ENCODE peak calls at places on chromosomes 2 and 18, in ten cellular contexts. H is AML-193; C is CD8-positive, alpha-beta memory T cell; Q is GM04504; T is activated naive CD8-positive, alpha-beta T cell treated with anti-CD3 and anti-CD28 coated beads, Interleukin-2, amount 50 U/mL, for 24 hours; N is iris pigment epithelial cell; L is bronchial epithelial cell; I is NCI-H1105 treated with DMSO at 0.1 percent for 48 hours; K is HFFc6; A is GM23248. U is an unnamed sample.

GRCh38 chr2:101124684-101125366 is 26.4 kb downstream of the TBC1D8 start:
- DNase-seq in H (no peak), C (no peak), Q (peak), T (no peak), N (peak), L (peak), I (no peak), K (peak), A (peak), U (no peak)

GRCh38 chr18:48792141-48792540 is 158.6 kb downstream of the SMAD7 start:
- DNase-seq in H (no peak), C (no peak), Q (no peak), T (no peak), N (no peak), L (no peak), I (no peak), K (no peak), A (no peak), U (no peak)

GRCh38 chr2:133780099-133780996 is 212.1 kb upstream of the NCKAP5 start:
- DNase-seq in H (peak), C (no peak), Q (peak), T (peak), N (peak), L (peak), I (peak), K (peak), A (peak), U (no peak)

GRCh38 chr2:105868060-105868459 is 123.3 kb downstream of the NCK2 start:
- DNase-seq in H (no peak), C (no peak), Q (no peak), T (no peak), N (no peak), L (no peak), I (no peak), K (no peak), A (peak), U (no peak)

GRCh38 chr2:96431319-96431718 is 73.8 kb downstream of the NEURL3 start:
- DNase-seq in H (no peak), C (no peak), Q (no peak), T (no peak), N (no peak), L (peak), I (no peak), K (no peak), A (no peak), U (no peak)

GRCh38 chr2:22360735-22361374 is 1024.1 kb upstream of the KLHL29 start:
- DNase-seq in H (no peak), C (no peak), Q (no peak), T (no peak), N (no peak), L (peak), I (no peak), K (no peak), A (no peak), U (no peak)

GRCh38 chr2:254231-254630 is 9.6 kb downstream of the SH3YL1 start:
- DNase-seq in H (no peak), C (no peak), Q (no peak), T (no peak), N (no peak), L (no peak), I (no peak), K (peak), A (no peak), U (no peak)

GRCh38 chr2:172084734-172085459 is 410 bp upstream of the DLX1 start:
- DNase-seq in H (peak), C (peak), Q (peak), T (peak), N (peak), L (peak), I (peak), K (peak), A (peak), U (no peak)

GRCh38 chr18:58047556-58047882 is 3.5 kb downstream of the NEDD4L start:
- DNase-seq in H (no peak), C (no peak), Q (no peak), T (no peak), N (no peak), L (no peak), I (no peak), K (no peak), A (no peak), U (no peak)

GRCh38 chr2:219454217-219454616 is 19.6 kb downstream of the SPEG start:
- DNase-seq in H (no peak), C (no peak), Q (no peak), T (no peak), N (no peak), L (no peak), I (no peak), K (no peak), A (no peak), U (no peak)

GRCh38 chr18:858016-858415 is 46.0 kb upstream of the YES1 start:
- DNase-seq in H (no peak), C (no peak), Q (no peak), T (no peak), N (no peak), L (no peak), I (no peak), K (no peak), A (no peak), U (no peak)

GRCh38 chr2:236682651-236683422 is 113.2 kb downstream of the ACKR3 start:
- DNase-seq in H (no peak), C (no peak), Q (no peak), T (no peak), N (no peak), L (no peak), I (no peak), K (no peak), A (peak), U (no peak)

GRCh38 chr2:14408695-14409094 is 223.8 kb upstream of the LRATD1 start:
- DNase-seq in H (no peak), C (no peak), Q (no peak), T (no peak), N (no peak), L (no peak), I (no peak), K (no peak), A (no peak), U (no peak)

GRCh38 chr18:51861041-51861440 is 479.0 kb upstream of the DCC start:
- DNase-seq in H (no peak), C (no peak), Q (no peak), T (no peak), N (no peak), L (no peak), I (no peak), K (no peak), A (no peak), U (no peak)

GRCh38 chr2:74822771-74823283 is 11.1 kb upstream of the HK2 start:
- DNase-seq in H (no peak), C (no peak), Q (no peak), T (no peak), N (no peak), L (no peak), I (no peak), K (no peak), A (peak), U (no peak)

GRCh38 chr18:59067873-59068272 is 71.8 kb upstream of the SEC11C start:
- DNase-seq in H (no peak), C (no peak), Q (no peak), T (peak), N (peak), L (peak), I (peak), K (no peak), A (peak), U (no peak)

GRCh38 chr18:63320041-63320689 is 596 bp upstream of the BCL2 start:
- DNase-seq in H (peak), C (peak), Q (no peak), T (peak), N (peak), L (peak), I (peak), K (peak), A (peak), U (peak)

GRCh38 chr2:165778187-165778556 is 15.9 kb downstream of the GALNT3 start:
- DNase-seq in H (no peak), C (no peak), Q (no peak), T (no peak), N (no peak), L (no peak), I (no peak), K (no peak), A (no peak), U (no peak)

GRCh38 chr2:114006460-114006859 is 116.6 kb downstream of the ACTR3 start:
- DNase-seq in H (no peak), C (no peak), Q (no peak), T (no peak), N (no peak), L (no peak), I (no peak), K (no peak), A (no peak), U (no peak)

GRCh38 chr18:8658858-8659485 is 46.4 kb upstream of the MTCL1 start:
- DNase-seq in H (no peak), C (no peak), Q (no peak), T (no peak), N (no peak), L (no peak), I (no peak), K (no peak), A (no peak), U (no peak)

GRCh38 chr18:74115046-74115445 is 32.6 kb downstream of the FBXO15 start:
- DNase-seq in H (no peak), C (no peak), Q (peak), T (no peak), N (peak), L (peak), I (no peak), K (peak), A (peak), U (no peak)

GRCh38 chr2:33074197-33074596 is 127.4 kb downstream of the LTBP1 start:
- DNase-seq in H (no peak), C (no peak), Q (no peak), T (no peak), N (no peak), L (no peak), I (no peak), K (no peak), A (no peak), U (no peak)

GRCh38 chr2:163658556-163658955 is 77.3 kb downstream of the FIGN start:
- DNase-seq in H (no peak), C (no peak), Q (no peak), T (no peak), N (peak), L (peak), I (peak), K (no peak), A (no peak), U (no peak)

GRCh38 chr2:235527806-235528480 is 34.1 kb downstream of the AGAP1 start:
- DNase-seq in H (no peak), C (no peak), Q (no peak), T (no peak), N (peak), L (no peak), I (no peak), K (no peak), A (peak), U (no peak)

GRCh38 chr2:206736935-206737334 is 18.7 kb upstream of the DYTN start:
- DNase-seq in H (no peak), C (no peak), Q (no peak), T (no peak), N (no peak), L (peak), I (no peak), K (no peak), A (no peak), U (no peak)

GRCh38 chr18:50287028-50287440 is 458 bp downstream of the CXXC1 start:
- DNase-seq in H (no peak), C (no peak), Q (no peak), T (no peak), N (no peak), L (no peak), I (no peak), K (no peak), A (no peak), U (no peak)

GRCh38 chr2:168030862-168031624 is 216.4 kb downstream of the STK39 start:
- DNase-seq in H (no peak), C (no peak), Q (no peak), T (peak), N (peak), L (peak), I (no peak), K (peak), A (peak), U (no peak)

GRCh38 chr2:189837336-189837735 is 53.1 kb downstream of the PMS1 start:
- DNase-seq in H (peak), C (no peak), Q (no peak), T (no peak), N (no peak), L (no peak), I (no peak), K (no peak), A (no peak), U (no peak)

GRCh38 chr18:12474876-12475275 is 67.1 kb downstream of the PRELID3A start:
- DNase-seq in H (no peak), C (no peak), Q (no peak), T (no peak), N (peak), L (no peak), I (no peak), K (no peak), A (peak), U (no peak)

GRCh38 chr18:48375150-48375790 is 33.9 kb downstream of the ZBTB7C start:
- DNase-seq in H (no peak), C (no peak), Q (no peak), T (no peak), N (no peak), L (peak), I (no peak), K (no peak), A (no peak), U (no peak)

GRCh38 chr18:49359732-49360444 is 100.6 kb downstream of the DYM start:
- DNase-seq in H (no peak), C (no peak), Q (peak), T (no peak), N (peak), L (peak), I (no peak), K (peak), A (peak), U (no peak)

GRCh38 chr2:53230691-53231090 is 536.9 kb upstream of the CHAC2 start:
- DNase-seq in H (no peak), C (no peak), Q (no peak), T (no peak), N (no peak), L (peak), I (no peak), K (no peak), A (no peak), U (no peak)

GRCh38 chr18:35703043-35703688 is 121.6 kb downstream of the GALNT1 start:
- DNase-seq in H (no peak), C (no peak), Q (no peak), T (no peak), N (peak), L (no peak), I (peak), K (peak), A (peak), U (no peak)

U was measured in natural killer cell.